ENCODE peak calls at places on chromosome 12, in six cellular contexts. F is NCI-H2107; V is pancreas; M is neural crest cell; S is fibroblast of mammary gland; R is stimulated activated CD8-positive, alpha-beta memory T cell treated with anti-CD3 and anti-CD28 coated beads, Interleukin-7, amount 100 ng/mL, for 4 hours. H is an unnamed sample.

GRCh38 chr12:17992002-17992656 is 97.9 kb downstream of the RERGL start:
- DNase-seq in S (peak; percentile 59), R (no peak), M (peak; percentile 67), V (no peak), F (no peak), H (peak; percentile 71)

GRCh38 chr12:130425698-130426245 is 88.1 kb downstream of the PIWIL1 start:
- DNase-seq in M (no peak), S (no peak), V (no peak), R (no peak), F (no peak), H (no peak)

GRCh38 chr12:53862831-53863230 is 75.8 kb upstream of the HOXC13 start:
- DNase-seq in S (peak; percentile 34), V (no peak), M (no peak), F (no peak), R (no peak), H (no peak)

GRCh38 chr12:127272864-127273263 is 994.1 kb upstream of the TMEM132C start:
- DNase-seq in S (peak; percentile 98), F (no peak), M (no peak), V (no peak), R (no peak), H (no peak)

GRCh38 chr12:93889516-93890202 is 212.5 kb downstream of the CRADD start:
- DNase-seq in R (no peak), S (peak; percentile 21), M (no peak), F (no peak), V (no peak), H (no peak)

GRCh38 chr12:5138256-5138655 is 94.6 kb downstream of the KCNA5 start:
- DNase-seq in V (no peak), M (no peak), F (no peak), R (no peak), S (no peak), H (no peak)

GRCh38 chr12:108649126-108649525 is 15.4 kb upstream of the SELPLG start:
- DNase-seq in S (peak; percentile 83), M (no peak), V (no peak), R (no peak), F (no peak), H (no peak)

GRCh38 chr12:48968004-48968403 is 3.5 kb downstream of the WNT10B start:
- DNase-seq in F (no peak), M (no peak), V (no peak), S (no peak), R (no peak), H (no peak)

GRCh38 chr12:51683763-51684357 is 92.8 kb downstream of the SCN8A start:
- DNase-seq in V (peak; percentile 53), R (no peak), M (no peak), F (no peak), S (peak; percentile 68), H (peak; percentile 26)

GRCh38 chr12:87796961-87797516 is 232.2 kb downstream of the C12orf50 start:
- DNase-seq in F (no peak), S (no peak), R (no peak), M (no peak), V (no peak), H (no peak)

GRCh38 chr12:81617915-81618314 is 141.2 kb downstream of the PPFIA2 start:
- DNase-seq in R (no peak), M (no peak), S (no peak), V (no peak), F (no peak), H (peak; percentile 53)

GRCh38 chr12:109185441-109185840 is 69.1 kb downstream of the ACACB start:
- DNase-seq in M (no peak), S (no peak), V (no peak), F (no peak), R (no peak), H (no peak)

GRCh38 chr12:40793471-40793870 is 101.2 kb downstream of the CNTN1 start:
- DNase-seq in V (no peak), F (no peak), M (no peak), R (no peak), S (no peak), H (no peak)

GRCh38 chr12:105385141-105385540 is 54.6 kb downstream of the C12orf75 start:
- DNase-seq in R (no peak), V (no peak), S (peak; percentile 48), F (no peak), M (no peak), H (no peak)

GRCh38 chr12:25276199-25276937 is 25.6 kb upstream of the KRAS start:
- DNase-seq in S (peak; percentile 95), R (peak; percentile 56), M (no peak), V (peak; percentile 64), F (no peak), H (no peak)

GRCh38 chr12:92912052-92912451 is 17.0 kb downstream of the EEA1 start:
- DNase-seq in R (no peak), S (peak; percentile 94), M (no peak), V (no peak), F (no peak), H (no peak)

GRCh38 chr12:31011746-31012567 is 61.7 kb upstream of the DDX11 start:
- DNase-seq in F (no peak), V (no peak), S (no peak), R (no peak), M (no peak), H (no peak)

GRCh38 chr12:46303039-46303666 is 34.3 kb upstream of the SLC38A1 start:
- DNase-seq in S (peak; percentile 64), F (peak; percentile 13), R (peak; percentile 41), V (peak; percentile 61), M (no peak), H (peak; percentile 23)

GRCh38 chr12:94326727-94327126 is 132.9 kb downstream of the CEP83 start:
- DNase-seq in S (peak; percentile 79), V (no peak), F (no peak), R (no peak), M (no peak), H (no peak)

GRCh38 chr12:30694971-30695326 is 720 bp downstream of the IPO8 start:
- DNase-seq in M (peak; percentile 18), F (peak; percentile 17), R (no peak), V (peak; percentile 65), S (peak; percentile 36), H (peak; percentile 28)

GRCh38 chr12:67069451-67070306 is 199.5 kb upstream of the CAND1 start:
- DNase-seq in M (peak; percentile 57), V (peak; percentile 52), F (peak; percentile 49), R (no peak), S (no peak), H (peak; percentile 25)

GRCh38 chr12:111434680-111435338 is 29.1 kb downstream of the SH2B3 start:
- DNase-seq in F (no peak), V (peak; percentile 61), R (peak; percentile 91), M (no peak), S (peak; percentile 77), H (no peak)

GRCh38 chr12:75735853-75736252 is 224.4 kb upstream of the KRR1 start:
- DNase-seq in S (peak; percentile 35), V (peak; percentile 53), R (no peak), M (no peak), F (no peak), H (no peak)

GRCh38 chr12:8554451-8555195 is 13.9 kb upstream of the CLEC4E start:
- DNase-seq in F (no peak), M (no peak), R (no peak), S (peak; percentile 30), V (no peak), H (no peak)

H was measured in HAP-1.